ENCODE peak calls at places on chromosomes 12 and 14, in ten cellular contexts. One of them, this sample, is unnamed.

GRCh38 chr12:541676-542289 is 82.0 kb downstream of the B4GALNT3 start:
- DNase-seq in stomach: no peak
- DNase-seq in GM06990: no peak
- DNase-seq in heart right ventricle: no peak
- DNase-seq in fibroblast of mammary gland: no peak
- DNase-seq in GM12864: no peak
- DNase-seq in endodermal cell: no peak
- DNase-seq in thyroid gland: no peak
- DNase-seq in WTC11: no peak
- DNase-seq in lung: no peak
- DNase-seq in this sample: no peak

GRCh38 chr14:22737052-22737451 is 29.4 kb upstream of the OXA1L start:
- DNase-seq in stomach: no peak
- DNase-seq in GM06990: peak
- DNase-seq in heart right ventricle: no peak
- DNase-seq in fibroblast of mammary gland: no peak
- DNase-seq in GM12864: peak
- DNase-seq in endodermal cell: no peak
- DNase-seq in thyroid gland: no peak
- DNase-seq in WTC11: no peak
- DNase-seq in lung: no peak
- DNase-seq in this sample: no peak

GRCh38 chr12:94925729-94926128 is 77.8 kb downstream of the NDUFA12 start:
- DNase-seq in stomach: no peak
- DNase-seq in GM06990: no peak
- DNase-seq in heart right ventricle: no peak
- DNase-seq in fibroblast of mammary gland: no peak
- DNase-seq in GM12864: no peak
- DNase-seq in endodermal cell: no peak
- DNase-seq in thyroid gland: no peak
- DNase-seq in WTC11: no peak
- DNase-seq in lung: no peak
- DNase-seq in this sample: no peak

GRCh38 chr14:58565834-58566233 is 71.9 kb upstream of the DACT1 start:
- DNase-seq in stomach: no peak
- DNase-seq in GM06990: no peak
- DNase-seq in heart right ventricle: no peak
- DNase-seq in fibroblast of mammary gland: no peak
- DNase-seq in GM12864: no peak
- DNase-seq in endodermal cell: no peak
- DNase-seq in thyroid gland: no peak
- DNase-seq in WTC11: no peak
- DNase-seq in lung: no peak
- DNase-seq in this sample: no peak

GRCh38 chr14:74085047-74085637 is 386 bp downstream of the LIN52 start:
- DNase-seq in stomach: no peak
- DNase-seq in GM06990: peak
- DNase-seq in heart right ventricle: no peak
- DNase-seq in fibroblast of mammary gland: peak
- DNase-seq in GM12864: no peak
- DNase-seq in endodermal cell: no peak
- DNase-seq in thyroid gland: no peak
- DNase-seq in WTC11: peak
- DNase-seq in lung: no peak
- DNase-seq in this sample: peak

GRCh38 chr12:11838403-11838802 is 188.9 kb downstream of the ETV6 start:
- DNase-seq in stomach: no peak
- DNase-seq in GM06990: no peak
- DNase-seq in heart right ventricle: no peak
- DNase-seq in fibroblast of mammary gland: no peak
- DNase-seq in GM12864: no peak
- DNase-seq in endodermal cell: no peak
- DNase-seq in thyroid gland: no peak
- DNase-seq in WTC11: no peak
- DNase-seq in lung: no peak
- DNase-seq in this sample: no peak

GRCh38 chr12:60539592-60539991 is 943.8 kb downstream of the SLC16A7 start:
- DNase-seq in stomach: no peak
- DNase-seq in GM06990: no peak
- DNase-seq in heart right ventricle: no peak
- DNase-seq in fibroblast of mammary gland: no peak
- DNase-seq in GM12864: no peak
- DNase-seq in endodermal cell: no peak
- DNase-seq in thyroid gland: no peak
- DNase-seq in WTC11: no peak
- DNase-seq in lung: no peak
- DNase-seq in this sample: peak

GRCh38 chr12:113251404-113252070 is 30.3 kb downstream of the TPCN1 start:
- DNase-seq in stomach: no peak
- DNase-seq in GM06990: no peak
- DNase-seq in heart right ventricle: no peak
- DNase-seq in fibroblast of mammary gland: no peak
- DNase-seq in GM12864: no peak
- DNase-seq in endodermal cell: no peak
- DNase-seq in thyroid gland: no peak
- DNase-seq in WTC11: no peak
- DNase-seq in lung: no peak
- DNase-seq in this sample: no peak

GRCh38 chr12:21026302-21026701 is 104.7 kb upstream of the SLCO1B1 start:
- DNase-seq in stomach: no peak
- DNase-seq in GM06990: no peak
- DNase-seq in heart right ventricle: no peak
- DNase-seq in fibroblast of mammary gland: no peak
- DNase-seq in GM12864: no peak
- DNase-seq in endodermal cell: no peak
- DNase-seq in thyroid gland: no peak
- DNase-seq in WTC11: no peak
- DNase-seq in lung: no peak
- DNase-seq in this sample: peak

DNA sequence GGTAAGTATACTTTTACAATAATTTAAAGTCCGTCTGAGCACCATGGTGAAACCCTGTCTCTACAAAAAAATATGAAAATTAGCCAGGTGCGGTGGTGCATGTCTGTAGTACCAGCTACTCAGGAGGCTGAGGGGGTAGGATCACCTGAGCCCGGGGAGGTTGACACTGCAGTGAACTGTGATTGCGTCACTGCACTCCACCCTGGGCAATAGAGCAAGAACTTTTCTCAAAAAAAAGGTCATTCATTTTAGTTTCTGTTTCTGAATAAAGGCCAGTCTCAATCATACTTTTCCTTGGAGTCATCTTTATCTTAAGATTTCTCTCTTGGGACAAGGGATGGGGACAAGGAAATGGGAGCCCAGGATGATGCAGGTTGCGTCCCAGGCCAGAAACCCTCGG is 12.9 kb downstream of the ANKRD13A start:
- DNase-seq in stomach: no peak
- DNase-seq in GM06990: no peak
- DNase-seq in heart right ventricle: no peak
- DNase-seq in fibroblast of mammary gland: peak
- DNase-seq in GM12864: no peak
- DNase-seq in endodermal cell: no peak
- DNase-seq in thyroid gland: peak
- DNase-seq in WTC11: no peak
- DNase-seq in lung: peak
- DNase-seq in this sample: no peak
- TF ChIP-seq CTCF in stomach: no peak
- TF ChIP-seq CTCF in GM06990: no peak
- TF ChIP-seq CTCF in heart right ventricle: no peak
- TF ChIP-seq CTCF in fibroblast of mammary gland: no peak
- TF ChIP-seq CTCF in GM12864: no peak
- TF ChIP-seq CTCF in endodermal cell: no peak
- TF ChIP-seq CTCF in thyroid gland: no peak
- TF ChIP-seq CTCF in WTC11: no peak
- TF ChIP-seq CTCF in lung: no peak
- TF ChIP-seq CTCF in this sample: no peak

GRCh38 chr14:33469898-33470297 is 481.0 kb downstream of the EGLN3 start:
- DNase-seq in stomach: peak
- DNase-seq in GM06990: no peak
- DNase-seq in heart right ventricle: no peak
- DNase-seq in fibroblast of mammary gland: no peak
- DNase-seq in GM12864: no peak
- DNase-seq in endodermal cell: no peak
- DNase-seq in thyroid gland: no peak
- DNase-seq in WTC11: no peak
- DNase-seq in lung: no peak
- DNase-seq in this sample: no peak

GRCh38 chr14:33477752-33478151 is 473.1 kb downstream of the EGLN3 start:
- DNase-seq in stomach: no peak
- DNase-seq in GM06990: no peak
- DNase-seq in heart right ventricle: no peak
- DNase-seq in fibroblast of mammary gland: no peak
- DNase-seq in GM12864: no peak
- DNase-seq in endodermal cell: no peak
- DNase-seq in thyroid gland: no peak
- DNase-seq in WTC11: no peak
- DNase-seq in lung: no peak
- DNase-seq in this sample: no peak

GRCh38 chr14:33480589-33481184 is 470.2 kb downstream of the EGLN3 start:
- DNase-seq in stomach: no peak
- DNase-seq in GM06990: no peak
- DNase-seq in heart right ventricle: no peak
- DNase-seq in fibroblast of mammary gland: no peak
- DNase-seq in GM12864: no peak
- DNase-seq in endodermal cell: no peak
- DNase-seq in thyroid gland: no peak
- DNase-seq in WTC11: no peak
- DNase-seq in lung: no peak
- DNase-seq in this sample: no peak

DNA sequence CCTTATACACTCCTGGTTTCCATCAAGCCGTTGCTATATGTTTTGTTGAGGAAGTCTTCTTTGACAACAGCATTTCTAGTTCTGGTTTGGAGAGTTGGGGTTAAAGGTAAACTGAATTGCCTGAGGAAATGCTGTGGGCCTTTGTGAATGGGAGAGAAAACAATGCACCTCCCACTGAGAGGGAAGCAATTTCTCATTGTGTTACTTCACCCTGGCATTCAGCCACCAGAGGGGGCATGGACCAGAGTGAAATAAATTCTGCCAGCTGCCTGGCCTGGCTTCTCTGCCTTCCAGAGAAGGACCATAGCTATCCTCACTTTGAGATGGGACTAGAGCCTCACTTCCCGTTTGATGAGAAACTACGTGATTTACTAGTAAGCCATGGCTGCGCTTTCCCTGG is 475.3 kb downstream of the EGLN3 start:
- DNase-seq in stomach: peak
- DNase-seq in GM06990: no peak
- DNase-seq in heart right ventricle: no peak
- DNase-seq in fibroblast of mammary gland: peak
- DNase-seq in GM12864: peak
- DNase-seq in endodermal cell: peak
- DNase-seq in thyroid gland: peak
- DNase-seq in WTC11: peak
- DNase-seq in lung: no peak
- DNase-seq in this sample: peak
- TF ChIP-seq CTCF in stomach: no peak
- TF ChIP-seq CTCF in GM06990: peak
- TF ChIP-seq CTCF in heart right ventricle: peak
- TF ChIP-seq CTCF in fibroblast of mammary gland: peak
- TF ChIP-seq CTCF in GM12864: peak
- TF ChIP-seq CTCF in endodermal cell: peak
- TF ChIP-seq CTCF in thyroid gland: no peak
- TF ChIP-seq CTCF in WTC11: peak
- TF ChIP-seq CTCF in lung: no peak
- TF ChIP-seq CTCF in this sample: peak

DNA sequence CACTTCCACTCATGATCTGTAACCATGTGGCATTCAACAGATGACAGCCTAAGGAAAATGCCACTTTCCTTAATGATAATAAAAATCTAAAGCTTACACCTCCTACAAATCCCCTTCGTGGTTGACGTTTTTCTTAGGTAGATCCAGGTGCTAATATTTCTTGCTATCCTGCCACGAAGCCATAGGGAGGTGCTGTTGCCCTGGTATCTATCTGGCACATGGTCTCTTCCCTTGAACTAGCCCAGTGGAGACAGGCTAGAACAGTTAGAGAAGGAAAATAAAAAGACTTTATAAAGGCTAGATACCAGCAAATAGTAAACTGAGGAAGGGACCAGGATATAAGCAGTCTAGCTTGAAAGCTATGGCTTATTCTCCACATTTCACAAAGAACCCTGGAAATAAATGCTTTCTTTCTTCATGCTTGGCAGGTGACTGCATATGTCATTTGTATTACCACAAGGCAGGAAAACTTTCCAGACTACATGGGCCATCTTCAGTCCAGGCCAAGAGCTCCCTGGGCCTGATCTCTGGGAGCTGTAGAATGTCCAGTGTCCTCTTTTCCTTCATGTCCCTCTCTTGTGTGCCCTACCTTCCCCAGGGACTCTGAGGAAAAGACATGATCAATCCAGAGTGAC is 15.3 kb downstream of the SPIC start:
- DNase-seq in stomach: peak
- DNase-seq in GM06990: no peak
- DNase-seq in heart right ventricle: no peak
- DNase-seq in fibroblast of mammary gland: no peak
- DNase-seq in GM12864: no peak
- DNase-seq in endodermal cell: peak
- DNase-seq in thyroid gland: peak
- DNase-seq in WTC11: peak
- DNase-seq in lung: no peak
- DNase-seq in this sample: peak
- TF ChIP-seq CTCF in stomach: no peak
- TF ChIP-seq CTCF in GM06990: peak
- TF ChIP-seq CTCF in heart right ventricle: peak
- TF ChIP-seq CTCF in fibroblast of mammary gland: no peak
- TF ChIP-seq CTCF in GM12864: peak
- TF ChIP-seq CTCF in endodermal cell: peak
- TF ChIP-seq CTCF in thyroid gland: no peak
- TF ChIP-seq CTCF in WTC11: peak
- TF ChIP-seq CTCF in lung: peak
- TF ChIP-seq CTCF in this sample: peak

DNA sequence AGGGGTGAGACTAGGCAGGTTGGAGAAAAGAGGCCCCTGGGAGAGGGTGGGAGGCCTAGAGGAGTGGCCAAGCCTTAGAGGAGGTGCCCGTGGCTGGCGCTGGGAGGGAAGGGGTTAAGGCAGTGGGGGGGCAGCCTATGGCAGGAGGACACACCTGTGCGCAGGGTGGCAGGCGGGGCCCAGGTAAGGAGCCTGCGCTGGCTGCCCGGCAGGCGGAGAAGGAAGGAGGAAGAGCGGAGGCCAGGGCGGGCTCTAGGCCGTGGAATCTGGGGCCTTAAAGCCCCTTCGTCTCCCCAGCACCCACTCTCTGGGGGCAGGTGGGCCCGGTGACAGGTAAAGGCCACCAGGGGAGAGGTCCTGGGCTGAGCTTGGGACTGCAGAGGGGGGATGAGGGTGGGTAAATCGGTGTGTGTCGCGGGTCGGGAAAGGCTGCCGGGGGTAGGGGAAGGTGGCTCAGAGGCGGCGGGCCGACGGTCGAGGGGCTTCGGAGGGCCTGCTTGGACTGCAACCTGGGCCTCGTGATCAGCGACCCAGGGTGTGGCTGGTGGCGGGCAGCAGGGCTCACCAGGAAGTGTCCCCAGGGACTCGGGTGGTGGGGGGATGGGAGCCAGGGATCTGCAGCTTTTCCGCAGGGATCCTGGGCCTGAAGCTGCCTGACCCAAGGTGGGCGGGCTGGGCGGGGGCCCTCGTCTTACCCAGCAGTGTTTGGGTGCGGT is 7.3 kb downstream of the PHB2 start:
- DNase-seq in stomach: peak
- DNase-seq in GM06990: no peak
- DNase-seq in heart right ventricle: no peak
- DNase-seq in fibroblast of mammary gland: no peak
- DNase-seq in GM12864: no peak
- DNase-seq in endodermal cell: peak
- DNase-seq in thyroid gland: peak
- DNase-seq in WTC11: peak
- DNase-seq in lung: peak
- DNase-seq in this sample: no peak
- TF ChIP-seq CTCF in stomach: no peak
- TF ChIP-seq CTCF in GM06990: no peak
- TF ChIP-seq CTCF in heart right ventricle: no peak
- TF ChIP-seq CTCF in fibroblast of mammary gland: no peak
- TF ChIP-seq CTCF in GM12864: no peak
- TF ChIP-seq CTCF in endodermal cell: peak
- TF ChIP-seq CTCF in thyroid gland: no peak
- TF ChIP-seq CTCF in WTC11: no peak
- TF ChIP-seq CTCF in lung: no peak
- TF ChIP-seq CTCF in this sample: no peak

This sample was measured in choroid plexus epithelial cell.